ENCODE peak calls at places on chromosomes 1 and 21, in seven cellular contexts. One of them, this sample, is unnamed.

GRCh38 chr1:55547441-55547840 is 332.3 kb upstream of the USP24 start:
- DNase-seq in GDM1: no peak
- DNase-seq in SK-N-SH: no peak
- DNase-seq in aorta: no peak
- DNase-seq in stimulated activated CD4-positive, alpha-beta T cell treated with anti-CD3 and anti-CD28 coated beads, Interleukin-15, amount 100 ng/mL, for 1 hour: no peak
- DNase-seq in NCI-H510A: no peak
- DNase-seq in activated T-cell treated with anti-CD3 and anti-CD28 coated beads for 1 hour: no peak
- DNase-seq in this sample: no peak

GRCh38 chr1:26723013-26723991 is 27.5 kb downstream of the ARID1A start:
- DNase-seq in SK-N-SH: peak; percentile 86
- DNase-seq in activated T-cell treated with anti-CD3 and anti-CD28 coated beads for 1 hour: peak; percentile 16
- DNase-seq in aorta: peak; percentile 89
- DNase-seq in NCI-H510A: peak; percentile 43
- DNase-seq in stimulated activated CD4-positive, alpha-beta T cell treated with anti-CD3 and anti-CD28 coated beads, Interleukin-15, amount 100 ng/mL, for 1 hour: peak; percentile 19
- DNase-seq in GDM1: peak; percentile 72
- DNase-seq in this sample: peak; percentile 27

GRCh38 chr1:74363220-74363619 is 128.0 kb downstream of the TNNI3K start:
- DNase-seq in activated T-cell treated with anti-CD3 and anti-CD28 coated beads for 1 hour: no peak
- DNase-seq in NCI-H510A: no peak
- DNase-seq in stimulated activated CD4-positive, alpha-beta T cell treated with anti-CD3 and anti-CD28 coated beads, Interleukin-15, amount 100 ng/mL, for 1 hour: no peak
- DNase-seq in SK-N-SH: peak; percentile 40
- DNase-seq in GDM1: no peak
- DNase-seq in aorta: no peak
- DNase-seq in this sample: no peak

GRCh38 chr1:211928222-211928856 is 97.8 kb upstream of the LPGAT1 start:
- DNase-seq in GDM1: no peak
- DNase-seq in SK-N-SH: no peak
- DNase-seq in NCI-H510A: no peak
- DNase-seq in aorta: no peak
- DNase-seq in activated T-cell treated with anti-CD3 and anti-CD28 coated beads for 1 hour: no peak
- DNase-seq in stimulated activated CD4-positive, alpha-beta T cell treated with anti-CD3 and anti-CD28 coated beads, Interleukin-15, amount 100 ng/mL, for 1 hour: no peak
- DNase-seq in this sample: no peak

GRCh38 chr1:159951551-159951950 is 2.5 kb downstream of the SLAMF9 start:
- DNase-seq in aorta: no peak
- DNase-seq in NCI-H510A: no peak
- DNase-seq in GDM1: no peak
- DNase-seq in activated T-cell treated with anti-CD3 and anti-CD28 coated beads for 1 hour: no peak
- DNase-seq in SK-N-SH: no peak
- DNase-seq in stimulated activated CD4-positive, alpha-beta T cell treated with anti-CD3 and anti-CD28 coated beads, Interleukin-15, amount 100 ng/mL, for 1 hour: no peak
- DNase-seq in this sample: no peak

GRCh38 chr1:41895552-41895951 is 23.2 kb downstream of the HIVEP3 start:
- DNase-seq in GDM1: no peak
- DNase-seq in SK-N-SH: no peak
- DNase-seq in NCI-H510A: no peak
- DNase-seq in activated T-cell treated with anti-CD3 and anti-CD28 coated beads for 1 hour: no peak
- DNase-seq in stimulated activated CD4-positive, alpha-beta T cell treated with anti-CD3 and anti-CD28 coated beads, Interleukin-15, amount 100 ng/mL, for 1 hour: no peak
- DNase-seq in aorta: no peak
- DNase-seq in this sample: no peak

GRCh38 chr21:46112731-46113215 is 14.9 kb downstream of the COL6A2 start:
- DNase-seq in GDM1: no peak
- DNase-seq in SK-N-SH: no peak
- DNase-seq in activated T-cell treated with anti-CD3 and anti-CD28 coated beads for 1 hour: no peak
- DNase-seq in stimulated activated CD4-positive, alpha-beta T cell treated with anti-CD3 and anti-CD28 coated beads, Interleukin-15, amount 100 ng/mL, for 1 hour: no peak
- DNase-seq in NCI-H510A: no peak
- DNase-seq in aorta: peak; percentile 63
- DNase-seq in this sample: no peak

GRCh38 chr1:33099290-33100118 is 18.6 kb downstream of the AZIN2 start:
- DNase-seq in GDM1: peak; percentile 96
- DNase-seq in SK-N-SH: no peak
- DNase-seq in activated T-cell treated with anti-CD3 and anti-CD28 coated beads for 1 hour: peak; percentile 44
- DNase-seq in NCI-H510A: no peak
- DNase-seq in aorta: no peak
- DNase-seq in stimulated activated CD4-positive, alpha-beta T cell treated with anti-CD3 and anti-CD28 coated beads, Interleukin-15, amount 100 ng/mL, for 1 hour: peak; percentile 35
- DNase-seq in this sample: peak; percentile 61

GRCh38 chr1:156852414-156852874 is 6.5 kb downstream of the INSRR start:
- DNase-seq in activated T-cell treated with anti-CD3 and anti-CD28 coated beads for 1 hour: no peak
- DNase-seq in GDM1: no peak
- DNase-seq in aorta: no peak
- DNase-seq in NCI-H510A: peak; percentile 95
- DNase-seq in stimulated activated CD4-positive, alpha-beta T cell treated with anti-CD3 and anti-CD28 coated beads, Interleukin-15, amount 100 ng/mL, for 1 hour: no peak
- DNase-seq in SK-N-SH: peak; percentile 96
- DNase-seq in this sample: no peak

GRCh38 chr1:116289219-116289618 is 83.8 kb upstream of the ATP1A1 start:
- DNase-seq in stimulated activated CD4-positive, alpha-beta T cell treated with anti-CD3 and anti-CD28 coated beads, Interleukin-15, amount 100 ng/mL, for 1 hour: no peak
- DNase-seq in SK-N-SH: no peak
- DNase-seq in aorta: no peak
- DNase-seq in NCI-H510A: no peak
- DNase-seq in activated T-cell treated with anti-CD3 and anti-CD28 coated beads for 1 hour: no peak
- DNase-seq in GDM1: no peak
- DNase-seq in this sample: no peak

GRCh38 chr1:193183019-193183643 is 3.3 kb downstream of the B3GALT2 start:
- DNase-seq in NCI-H510A: peak; percentile 7
- DNase-seq in activated T-cell treated with anti-CD3 and anti-CD28 coated beads for 1 hour: no peak
- DNase-seq in GDM1: no peak
- DNase-seq in aorta: no peak
- DNase-seq in stimulated activated CD4-positive, alpha-beta T cell treated with anti-CD3 and anti-CD28 coated beads, Interleukin-15, amount 100 ng/mL, for 1 hour: no peak
- DNase-seq in SK-N-SH: peak; percentile 28
- DNase-seq in this sample: peak; percentile 62

GRCh38 chr21:28193189-28193588 is 799.5 kb downstream of the LTN1 start:
- DNase-seq in GDM1: no peak
- DNase-seq in aorta: no peak
- DNase-seq in NCI-H510A: no peak
- DNase-seq in stimulated activated CD4-positive, alpha-beta T cell treated with anti-CD3 and anti-CD28 coated beads, Interleukin-15, amount 100 ng/mL, for 1 hour: no peak
- DNase-seq in SK-N-SH: no peak
- DNase-seq in activated T-cell treated with anti-CD3 and anti-CD28 coated beads for 1 hour: no peak
- DNase-seq in this sample: no peak

GRCh38 chr1:226625326-226625725 is 76.8 kb downstream of the STUM start:
- DNase-seq in NCI-H510A: no peak
- DNase-seq in aorta: peak; percentile 67
- DNase-seq in activated T-cell treated with anti-CD3 and anti-CD28 coated beads for 1 hour: no peak
- DNase-seq in GDM1: no peak
- DNase-seq in SK-N-SH: no peak
- DNase-seq in stimulated activated CD4-positive, alpha-beta T cell treated with anti-CD3 and anti-CD28 coated beads, Interleukin-15, amount 100 ng/mL, for 1 hour: no peak
- DNase-seq in this sample: no peak

GRCh38 chr1:1173061-1173792 is 453 bp upstream of the TTLL10 start:
- DNase-seq in activated T-cell treated with anti-CD3 and anti-CD28 coated beads for 1 hour: no peak
- DNase-seq in NCI-H510A: no peak
- DNase-seq in GDM1: no peak
- DNase-seq in SK-N-SH: no peak
- DNase-seq in aorta: peak; percentile 70
- DNase-seq in stimulated activated CD4-positive, alpha-beta T cell treated with anti-CD3 and anti-CD28 coated beads, Interleukin-15, amount 100 ng/mL, for 1 hour: no peak
- DNase-seq in this sample: no peak

GRCh38 chr1:172909606-172910326 is 141.0 kb downstream of the TNFSF18 start:
- DNase-seq in activated T-cell treated with anti-CD3 and anti-CD28 coated beads for 1 hour: no peak
- DNase-seq in NCI-H510A: no peak
- DNase-seq in stimulated activated CD4-positive, alpha-beta T cell treated with anti-CD3 and anti-CD28 coated beads, Interleukin-15, amount 100 ng/mL, for 1 hour: no peak
- DNase-seq in SK-N-SH: no peak
- DNase-seq in aorta: no peak
- DNase-seq in GDM1: no peak
- DNase-seq in this sample: no peak

GRCh38 chr1:116806245-116806644 is 52.0 kb downstream of the CD2 start:
- DNase-seq in GDM1: no peak
- DNase-seq in NCI-H510A: no peak
- DNase-seq in aorta: no peak
- DNase-seq in stimulated activated CD4-positive, alpha-beta T cell treated with anti-CD3 and anti-CD28 coated beads, Interleukin-15, amount 100 ng/mL, for 1 hour: peak; percentile 21
- DNase-seq in SK-N-SH: no peak
- DNase-seq in activated T-cell treated with anti-CD3 and anti-CD28 coated beads for 1 hour: peak; percentile 26
- DNase-seq in this sample: no peak

GRCh38 chr1:191284175-191284574 is 806.5 kb upstream of the BRINP3 start:
- DNase-seq in aorta: no peak
- DNase-seq in activated T-cell treated with anti-CD3 and anti-CD28 coated beads for 1 hour: no peak
- DNase-seq in NCI-H510A: no peak
- DNase-seq in SK-N-SH: no peak
- DNase-seq in stimulated activated CD4-positive, alpha-beta T cell treated with anti-CD3 and anti-CD28 coated beads, Interleukin-15, amount 100 ng/mL, for 1 hour: no peak
- DNase-seq in GDM1: no peak
- DNase-seq in this sample: no peak

GRCh38 chr1:212255705-212256307 is 29.4 kb upstream of the PPP2R5A start:
- DNase-seq in NCI-H510A: no peak
- DNase-seq in stimulated activated CD4-positive, alpha-beta T cell treated with anti-CD3 and anti-CD28 coated beads, Interleukin-15, amount 100 ng/mL, for 1 hour: no peak
- DNase-seq in activated T-cell treated with anti-CD3 and anti-CD28 coated beads for 1 hour: no peak
- DNase-seq in GDM1: no peak
- DNase-seq in aorta: no peak
- DNase-seq in SK-N-SH: no peak
- DNase-seq in this sample: no peak

GRCh38 chr1:200242379-200243041 is 167.3 kb downstream of the ZNF281 start:
- DNase-seq in NCI-H510A: peak; percentile 62
- DNase-seq in GDM1: no peak
- DNase-seq in activated T-cell treated with anti-CD3 and anti-CD28 coated beads for 1 hour: no peak
- DNase-seq in SK-N-SH: no peak
- DNase-seq in stimulated activated CD4-positive, alpha-beta T cell treated with anti-CD3 and anti-CD28 coated beads, Interleukin-15, amount 100 ng/mL, for 1 hour: no peak
- DNase-seq in aorta: no peak
- DNase-seq in this sample: no peak

GRCh38 chr1:155002479-155003226 is at the start of gene ZBTB7B:
- DNase-seq in aorta: peak; percentile 86
- DNase-seq in GDM1: no peak
- DNase-seq in activated T-cell treated with anti-CD3 and anti-CD28 coated beads for 1 hour: no peak
- DNase-seq in NCI-H510A: no peak
- DNase-seq in stimulated activated CD4-positive, alpha-beta T cell treated with anti-CD3 and anti-CD28 coated beads, Interleukin-15, amount 100 ng/mL, for 1 hour: no peak
- DNase-seq in SK-N-SH: no peak
- DNase-seq in this sample: peak; percentile 48

GRCh38 chr1:202010042-202011015 is at the start of gene ELF3:
- DNase-seq in GDM1: no peak
- DNase-seq in NCI-H510A: peak; percentile 95
- DNase-seq in stimulated activated CD4-positive, alpha-beta T cell treated with anti-CD3 and anti-CD28 coated beads, Interleukin-15, amount 100 ng/mL, for 1 hour: no peak
- DNase-seq in SK-N-SH: no peak
- DNase-seq in activated T-cell treated with anti-CD3 and anti-CD28 coated beads for 1 hour: no peak
- DNase-seq in aorta: no peak
- DNase-seq in this sample: peak; percentile 98

GRCh38 chr1:205569411-205570172 is 62.2 kb downstream of the ELK4 start:
- DNase-seq in activated T-cell treated with anti-CD3 and anti-CD28 coated beads for 1 hour: no peak
- DNase-seq in SK-N-SH: peak; percentile 50
- DNase-seq in GDM1: no peak
- DNase-seq in aorta: no peak
- DNase-seq in NCI-H510A: no peak
- DNase-seq in stimulated activated CD4-positive, alpha-beta T cell treated with anti-CD3 and anti-CD28 coated beads, Interleukin-15, amount 100 ng/mL, for 1 hour: no peak
- DNase-seq in this sample: no peak

GRCh38 chr1:152190589-152190988 is 31.6 kb upstream of the RPTN start:
- DNase-seq in NCI-H510A: no peak
- DNase-seq in activated T-cell treated with anti-CD3 and anti-CD28 coated beads for 1 hour: no peak
- DNase-seq in aorta: no peak
- DNase-seq in stimulated activated CD4-positive, alpha-beta T cell treated with anti-CD3 and anti-CD28 coated beads, Interleukin-15, amount 100 ng/mL, for 1 hour: no peak
- DNase-seq in GDM1: no peak
- DNase-seq in SK-N-SH: no peak
- DNase-seq in this sample: no peak

GRCh38 chr1:32063261-32063681 is 9.5 kb upstream of the TMEM39B start:
- DNase-seq in NCI-H510A: no peak
- DNase-seq in stimulated activated CD4-positive, alpha-beta T cell treated with anti-CD3 and anti-CD28 coated beads, Interleukin-15, amount 100 ng/mL, for 1 hour: no peak
- DNase-seq in aorta: no peak
- DNase-seq in GDM1: peak; percentile 16
- DNase-seq in activated T-cell treated with anti-CD3 and anti-CD28 coated beads for 1 hour: no peak
- DNase-seq in SK-N-SH: peak; percentile 55
- DNase-seq in this sample: peak; percentile 23

GRCh38 chr1:100445565-100445964 is 92.4 kb upstream of the GPR88 start:
- DNase-seq in NCI-H510A: no peak
- DNase-seq in aorta: no peak
- DNase-seq in GDM1: no peak
- DNase-seq in SK-N-SH: no peak
- DNase-seq in activated T-cell treated with anti-CD3 and anti-CD28 coated beads for 1 hour: no peak
- DNase-seq in stimulated activated CD4-positive, alpha-beta T cell treated with anti-CD3 and anti-CD28 coated beads, Interleukin-15, amount 100 ng/mL, for 1 hour: no peak
- DNase-seq in this sample: no peak

GRCh38 chr1:182181167-182181572 is 119.7 kb upstream of the ZNF648 start:
- DNase-seq in stimulated activated CD4-positive, alpha-beta T cell treated with anti-CD3 and anti-CD28 coated beads, Interleukin-15, amount 100 ng/mL, for 1 hour: no peak
- DNase-seq in activated T-cell treated with anti-CD3 and anti-CD28 coated beads for 1 hour: no peak
- DNase-seq in aorta: no peak
- DNase-seq in NCI-H510A: no peak
- DNase-seq in GDM1: no peak
- DNase-seq in SK-N-SH: no peak
- DNase-seq in this sample: peak; percentile 26

GRCh38 chr1:91895832-91896556 is 10.0 kb upstream of the TGFBR3 start:
- DNase-seq in NCI-H510A: no peak
- DNase-seq in stimulated activated CD4-positive, alpha-beta T cell treated with anti-CD3 and anti-CD28 coated beads, Interleukin-15, amount 100 ng/mL, for 1 hour: no peak
- DNase-seq in aorta: no peak
- DNase-seq in activated T-cell treated with anti-CD3 and anti-CD28 coated beads for 1 hour: no peak
- DNase-seq in GDM1: no peak
- DNase-seq in SK-N-SH: no peak
- DNase-seq in this sample: no peak

GRCh38 chr1:247110627-247111258 is 6.6 kb upstream of the ZNF669 start:
- DNase-seq in GDM1: no peak
- DNase-seq in NCI-H510A: no peak
- DNase-seq in SK-N-SH: no peak
- DNase-seq in stimulated activated CD4-positive, alpha-beta T cell treated with anti-CD3 and anti-CD28 coated beads, Interleukin-15, amount 100 ng/mL, for 1 hour: no peak
- DNase-seq in aorta: no peak
- DNase-seq in activated T-cell treated with anti-CD3 and anti-CD28 coated beads for 1 hour: no peak
- DNase-seq in this sample: no peak

GRCh38 chr1:95067069-95067468 is 5.7 kb downstream of the ALG14 start:
- DNase-seq in stimulated activated CD4-positive, alpha-beta T cell treated with anti-CD3 and anti-CD28 coated beads, Interleukin-15, amount 100 ng/mL, for 1 hour: no peak
- DNase-seq in activated T-cell treated with anti-CD3 and anti-CD28 coated beads for 1 hour: no peak
- DNase-seq in SK-N-SH: no peak
- DNase-seq in aorta: no peak
- DNase-seq in NCI-H510A: no peak
- DNase-seq in GDM1: no peak
- DNase-seq in this sample: no peak

GRCh38 chr1:18542351-18542750 is 61.6 kb downstream of the KLHDC7A start:
- DNase-seq in stimulated activated CD4-positive, alpha-beta T cell treated with anti-CD3 and anti-CD28 coated beads, Interleukin-15, amount 100 ng/mL, for 1 hour: no peak
- DNase-seq in aorta: peak; percentile 8
- DNase-seq in SK-N-SH: no peak
- DNase-seq in activated T-cell treated with anti-CD3 and anti-CD28 coated beads for 1 hour: no peak
- DNase-seq in NCI-H510A: no peak
- DNase-seq in GDM1: no peak
- DNase-seq in this sample: no peak

GRCh38 chr1:109864063-109864822 is 46.4 kb upstream of the CSF1 start:
- DNase-seq in aorta: no peak
- DNase-seq in SK-N-SH: no peak
- DNase-seq in GDM1: no peak
- DNase-seq in stimulated activated CD4-positive, alpha-beta T cell treated with anti-CD3 and anti-CD28 coated beads, Interleukin-15, amount 100 ng/mL, for 1 hour: no peak
- DNase-seq in NCI-H510A: no peak
- DNase-seq in activated T-cell treated with anti-CD3 and anti-CD28 coated beads for 1 hour: no peak
- DNase-seq in this sample: no peak

GRCh38 chr1:154557248-154557938 is 1.1 kb downstream of the UBE2Q1 start:
- DNase-seq in NCI-H510A: no peak
- DNase-seq in GDM1: no peak
- DNase-seq in SK-N-SH: no peak
- DNase-seq in stimulated activated CD4-positive, alpha-beta T cell treated with anti-CD3 and anti-CD28 coated beads, Interleukin-15, amount 100 ng/mL, for 1 hour: no peak
- DNase-seq in aorta: no peak
- DNase-seq in activated T-cell treated with anti-CD3 and anti-CD28 coated beads for 1 hour: no peak
- DNase-seq in this sample: no peak

GRCh38 chr1:1908506-1908791 is 6.6 kb upstream of the CALML6 start:
- DNase-seq in SK-N-SH: no peak
- DNase-seq in GDM1: no peak
- DNase-seq in aorta: peak; percentile 86
- DNase-seq in stimulated activated CD4-positive, alpha-beta T cell treated with anti-CD3 and anti-CD28 coated beads, Interleukin-15, amount 100 ng/mL, for 1 hour: no peak
- DNase-seq in activated T-cell treated with anti-CD3 and anti-CD28 coated beads for 1 hour: no peak
- DNase-seq in NCI-H510A: no peak
- DNase-seq in this sample: no peak

GRCh38 chr1:81827942-81828341 is 27.2 kb downstream of the ADGRL2 start:
- DNase-seq in activated T-cell treated with anti-CD3 and anti-CD28 coated beads for 1 hour: no peak
- DNase-seq in aorta: no peak
- DNase-seq in GDM1: no peak
- DNase-seq in SK-N-SH: no peak
- DNase-seq in stimulated activated CD4-positive, alpha-beta T cell treated with anti-CD3 and anti-CD28 coated beads, Interleukin-15, amount 100 ng/mL, for 1 hour: no peak
- DNase-seq in NCI-H510A: no peak
- DNase-seq in this sample: no peak

GRCh38 chr21:44711327-44712202 is at the start of gene TSPEAR:
- DNase-seq in GDM1: no peak
- DNase-seq in NCI-H510A: peak; percentile 79
- DNase-seq in activated T-cell treated with anti-CD3 and anti-CD28 coated beads for 1 hour: no peak
- DNase-seq in SK-N-SH: peak; percentile 48
- DNase-seq in aorta: peak; percentile 51
- DNase-seq in stimulated activated CD4-positive, alpha-beta T cell treated with anti-CD3 and anti-CD28 coated beads, Interleukin-15, amount 100 ng/mL, for 1 hour: no peak
- DNase-seq in this sample: no peak

GRCh38 chr1:12356004-12356890 is 126.4 kb downstream of the VPS13D start:
- DNase-seq in GDM1: no peak
- DNase-seq in SK-N-SH: no peak
- DNase-seq in NCI-H510A: no peak
- DNase-seq in stimulated activated CD4-positive, alpha-beta T cell treated with anti-CD3 and anti-CD28 coated beads, Interleukin-15, amount 100 ng/mL, for 1 hour: no peak
- DNase-seq in activated T-cell treated with anti-CD3 and anti-CD28 coated beads for 1 hour: no peak
- DNase-seq in aorta: no peak
- DNase-seq in this sample: no peak

This sample was measured in LoVo.